ENCODE peak calls at places on chromosomes 1 and 21, in seven cellular contexts. U is IMR-90, X is H1, Z is mesendoderm, W is neuronal stem cell, H is mesenchymal stem cell, E is trophoblast cell. R is an unnamed sample.

GRCh38 chr21:36028127-36029069 is 31.9 kb downstream of the SETD4 start:
- DNase-seq in U (peak), X (peak), Z (peak), W (peak), H (peak), E (peak), R (peak)

GRCh38 chr1:27726173-27726793 is 522 bp downstream of the FAM76A start:
- DNase-seq in U (peak), X (no peak), Z (peak), W (no peak), H (peak), E (peak), R (peak)

GRCh38 chr1:77539510-77540142 is 142.8 kb downstream of the ZZZ3 start:
- DNase-seq in U (peak), X (no peak), Z (peak), W (no peak), H (peak), E (no peak), R (no peak)

GRCh38 chr1:88684482-88685238 is 587 bp downstream of the PKN2 start:
- DNase-seq in U (peak), X (peak), Z (peak), W (peak), H (peak), E (peak), R (peak)

GRCh38 chr21:36854391-36854790 is 112.1 kb downstream of the HLCS start:
- DNase-seq in U (peak), X (peak), Z (peak), W (peak), H (peak), E (peak), R (peak)

GRCh38 chr1:113459279-113459678 is 69.0 kb downstream of the MAGI3 start:
- DNase-seq in U (no peak), X (no peak), Z (no peak), W (no peak), H (no peak), E (no peak), R (no peak)

GRCh38 chr1:76830373-76830772 is 36.9 kb upstream of the ST6GALNAC5 start:
- DNase-seq in U (no peak), X (no peak), Z (no peak), W (no peak), H (no peak), E (no peak), R (no peak)

GRCh38 chr1:20921285-20921684 is 134.2 kb upstream of the HP1BP3 start:
- DNase-seq in U (peak), X (no peak), Z (peak), W (no peak), H (peak), E (no peak), R (no peak)

GRCh38 chr1:56148466-56149193 is 430.7 kb downstream of the PLPP3 start:
- DNase-seq in U (no peak), X (no peak), Z (no peak), W (no peak), H (no peak), E (no peak), R (no peak)

GRCh38 chr1:197692965-197693364 is 82.3 kb downstream of the DENND1B start:
- DNase-seq in U (peak), X (no peak), Z (no peak), W (no peak), H (peak), E (peak), R (no peak)

GRCh38 chr1:25703671-25704637 is 87.4 kb downstream of the MAN1C1 start:
- DNase-seq in U (no peak), X (no peak), Z (no peak), W (no peak), H (no peak), E (no peak), R (no peak)

GRCh38 chr1:209549384-209550001 is 34.0 kb upstream of the CAMK1G start:
- DNase-seq in U (no peak), X (no peak), Z (peak), W (no peak), H (no peak), E (no peak), R (peak)

GRCh38 chr1:217525773-217526490 is 105.0 kb downstream of the GPATCH2 start:
- DNase-seq in U (peak), X (no peak), Z (no peak), W (no peak), H (no peak), E (no peak), R (no peak)

GRCh38 chr1:167548059-167548932 is 5.3 kb downstream of the CREG1 start:
- DNase-seq in U (peak), X (no peak), Z (no peak), W (no peak), H (peak), E (peak), R (no peak)

GRCh38 chr1:27503961-27504587 is 14.1 kb upstream of the WASF2 start:
- DNase-seq in U (peak), X (no peak), Z (no peak), W (no peak), H (no peak), E (no peak), R (no peak)

DNA sequence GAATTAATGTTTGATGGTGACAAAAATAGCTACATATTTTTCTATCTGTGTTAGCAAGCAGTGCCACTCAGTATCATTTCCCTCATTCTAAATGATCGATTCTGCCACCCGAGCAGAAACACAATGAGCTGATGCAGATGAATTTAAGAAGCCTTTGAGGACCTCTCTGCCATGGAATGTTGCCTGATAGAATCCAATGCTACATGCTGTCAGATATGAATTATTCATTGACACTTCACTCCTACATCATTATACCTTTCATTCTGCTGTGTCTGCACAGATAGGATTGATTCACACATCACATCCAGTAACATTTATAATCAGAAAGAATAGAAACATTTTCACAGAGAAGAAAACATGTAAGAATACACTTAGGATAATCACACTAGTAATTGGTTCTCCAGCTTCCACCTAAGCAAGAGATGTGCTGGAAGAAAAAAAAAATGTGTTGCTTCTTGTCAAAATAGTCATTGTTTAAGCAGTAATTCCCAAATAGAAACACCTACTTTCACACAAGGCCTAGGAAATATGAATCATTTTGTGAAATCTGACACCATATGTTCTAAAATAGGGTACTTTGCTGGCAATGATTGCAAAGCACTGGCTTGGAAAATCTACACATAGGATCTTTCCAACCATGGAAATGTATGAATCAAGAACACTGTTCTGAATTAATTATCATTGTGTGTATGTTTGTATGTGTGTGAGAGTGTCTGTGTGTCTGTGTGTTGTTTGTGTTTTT is 110.1 kb downstream of the GRIK1 start:
- DNase-seq in U (no peak), X (no peak), Z (no peak), W (no peak), H (no peak), E (no peak), R (no peak)
- H2AK5ac ChIP-seq in U (no peak), X (no peak), Z (no peak), W (no peak), H (no peak), E (no peak), R (no peak)

GRCh38 chr1:24413350-24414163 is at the start of gene STPG1:
- DNase-seq in U (peak), X (peak), Z (peak), W (peak), H (peak), E (peak), R (peak)

GRCh38 chr1:24415334-24415909 is at the start of gene NIPAL3:
- DNase-seq in U (peak), X (peak), Z (peak), W (peak), H (peak), E (peak), R (peak)

GRCh38 chr1:24415910-24416665 is 486 bp downstream of the NIPAL3 start:
- DNase-seq in U (peak), X (no peak), Z (peak), W (no peak), H (peak), E (peak), R (no peak)

GRCh38 chr1:24416666-24417391 is 1.2 kb downstream of the NIPAL3 start:
- DNase-seq in U (peak), X (no peak), Z (peak), W (no peak), H (peak), E (peak), R (no peak)

GRCh38 chr1:24414884-24415333 is 693 bp upstream of the NIPAL3 start:
- DNase-seq in U (no peak), X (no peak), Z (no peak), W (no peak), H (peak), E (no peak), R (no peak)
- H3K23ac ChIP-seq in U (no peak), X (no peak), Z (no peak), W (no peak), H (no peak), E (no peak), R (no peak)

GRCh38 chr1:61432616-61433388 is 292.1 kb downstream of the TM2D1 start:
- DNase-seq in U (no peak), X (no peak), Z (no peak), W (no peak), H (no peak), E (no peak), R (no peak)
- H3K4ac ChIP-seq in U (no peak), X (no peak), Z (no peak), W (no peak), H (no peak), E (no peak), R (no peak)

DNA sequence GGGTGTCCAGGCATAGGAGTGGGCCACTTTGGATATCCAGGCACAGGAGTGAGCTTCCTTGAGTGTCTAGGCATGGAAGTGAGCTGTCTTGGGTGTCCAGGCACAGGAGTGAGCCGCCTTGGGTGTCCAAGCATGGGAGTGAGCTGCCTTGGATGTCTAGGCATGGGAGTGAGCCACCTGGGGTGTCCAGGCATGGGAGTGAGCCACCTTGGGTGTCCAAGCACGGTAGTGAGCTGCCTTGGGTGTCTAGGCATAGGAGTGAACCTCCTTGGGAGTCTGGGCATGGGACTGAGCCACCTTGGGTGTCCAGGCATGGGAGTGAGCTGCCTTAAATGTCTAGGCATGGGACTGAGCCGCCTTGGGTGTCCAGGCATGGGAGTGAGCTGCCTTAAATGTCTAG is 146.3 kb downstream of the C1orf94 start:
- DNase-seq in U (no peak), X (no peak), Z (no peak), W (no peak), H (no peak), E (no peak), R (no peak)
- H2AK5ac ChIP-seq in U (no peak), X (no peak), Z (no peak), W (no peak), H (no peak), E (no peak), R (no peak)

GRCh38 chr21:15718709-15719108 is 11.1 kb upstream of the USP25 start:
- DNase-seq in U (no peak), X (no peak), Z (no peak), W (no peak), H (no peak), E (no peak), R (no peak)

GRCh38 chr21:15728046-15728445 is 1.7 kb upstream of the USP25 start:
- DNase-seq in U (no peak), X (no peak), Z (no peak), W (no peak), H (no peak), E (no peak), R (no peak)

GRCh38 chr21:15725949-15726348 is 3.8 kb upstream of the USP25 start:
- DNase-seq in U (no peak), X (no peak), Z (no peak), W (no peak), H (no peak), E (no peak), R (no peak)

GRCh38 chr21:15722591-15723324 is 7.0 kb upstream of the USP25 start:
- DNase-seq in U (no peak), X (no peak), Z (peak), W (no peak), H (no peak), E (peak), R (peak)
- H3K23ac ChIP-seq in U (no peak), X (no peak), Z (no peak), W (no peak), H (no peak), E (no peak), R (no peak)

GRCh38 chr1:39573736-39574624 is 2.6 kb downstream of the PABPC4 start:
- DNase-seq in U (peak), X (no peak), Z (no peak), W (no peak), H (peak), E (peak), R (no peak)
- H3K4ac ChIP-seq in U (no peak), X (no peak), Z (no peak), W (no peak), H (no peak), E (peak), R (no peak)